ENCODE peak calls at places on chromosomes 6 and 20, in five cellular contexts. A is left ventricle myocardium inferior, X is heart right ventricle, U is fibroblast of pulmonary artery, H is HFF-Myc. T is an unnamed sample.

GRCh38 chr20:1434571-1435336 is 31.9 kb downstream of the NSFL1C start:
- DNase-seq in A (no peak), X (no peak), U (peak), H (peak), T (peak)

GRCh38 chr20:33352258-33353012 is 48.9 kb downstream of the CDK5RAP1 start:
- DNase-seq in A (no peak), X (no peak), U (no peak), H (no peak), T (no peak)

GRCh38 chr6:16335176-16335575 is 96.8 kb downstream of the GMPR start:
- DNase-seq in A (no peak), X (no peak), U (no peak), H (no peak), T (no peak)

GRCh38 chr6:36608788-36609563 is 14.8 kb downstream of the SRSF3 start:
- DNase-seq in A (no peak), X (no peak), U (no peak), H (no peak), T (peak)

GRCh38 chr6:12363651-12364381 is 73.7 kb downstream of the EDN1 start:
- DNase-seq in A (no peak), X (no peak), U (no peak), H (no peak), T (no peak)

GRCh38 chr6:3869632-3870527 is 20.7 kb downstream of the FAM50B start:
- DNase-seq in A (no peak), X (no peak), U (no peak), H (no peak), T (no peak)

GRCh38 chr20:19934792-19935491 is 82.2 kb upstream of the NAA20 start:
- DNase-seq in A (peak), X (peak), U (no peak), H (no peak), T (no peak)

GRCh38 chr6:82178084-82178758 is 69.3 kb downstream of the IBTK start:
- DNase-seq in A (no peak), X (no peak), U (peak), H (peak), T (no peak)

GRCh38 chr6:148758492-148758891 is 11.7 kb downstream of the UST start:
- DNase-seq in A (no peak), X (no peak), U (no peak), H (no peak), T (peak)

GRCh38 chr20:4027590-4028265 is 12.4 kb upstream of the RNF24 start:
- DNase-seq in A (no peak), X (no peak), U (no peak), H (no peak), T (no peak)

GRCh38 chr20:5100684-5101347 is 18.9 kb downstream of the PCNA start:
- DNase-seq in A (peak), X (peak), U (peak), H (peak), T (peak)

GRCh38 chr6:10429638-10430427 is 15.0 kb upstream of the TFAP2A start:
- DNase-seq in A (no peak), X (no peak), U (peak), H (no peak), T (peak)

DNA sequence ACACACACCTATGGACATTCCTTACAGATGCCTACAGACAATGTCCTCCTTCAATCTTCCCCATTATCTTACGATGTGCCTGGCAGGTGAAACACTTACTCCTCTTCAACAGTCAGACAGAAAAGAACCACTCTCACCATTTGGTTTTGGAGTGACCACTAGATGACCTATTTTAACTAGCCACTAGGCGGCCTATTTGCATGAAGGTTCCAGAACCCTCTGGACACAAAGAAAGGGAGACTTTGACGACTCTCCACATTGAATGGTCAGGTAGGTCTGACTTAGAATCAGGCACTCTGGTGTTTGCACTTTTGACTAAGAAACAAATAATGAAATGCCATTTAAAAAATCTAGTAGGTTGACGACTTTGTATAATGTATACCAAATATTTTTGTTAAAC is 42.0 kb downstream of the PNLDC1 start:
- DNase-seq in A (no peak), X (no peak), U (peak), H (no peak), T (peak)
- TF ChIP-seq CTCF in A (peak), X (peak), U (peak), H (peak), T (peak)

GRCh38 chr6:108115598-108116058 is 41.1 kb upstream of the OSTM1 start:
- DNase-seq in A (peak), X (peak), U (peak), H (no peak), T (peak)

GRCh38 chr6:108116781-108117426 is 42.4 kb upstream of the OSTM1 start:
- DNase-seq in A (no peak), X (no peak), U (no peak), H (no peak), T (no peak)

GRCh38 chr6:108116424-108116780 is 41.9 kb upstream of the OSTM1 start:
- DNase-seq in A (no peak), X (no peak), U (no peak), H (no peak), T (no peak)

GRCh38 chr6:108113557-108114519 is 39.3 kb upstream of the OSTM1 start:
- DNase-seq in A (peak), X (no peak), U (peak), H (no peak), T (peak)

GRCh38 chr6:108114861-108115597 is 40.5 kb upstream of the OSTM1 start:
- DNase-seq in A (peak), X (peak), U (peak), H (no peak), T (peak)
- H3K4me3 ChIP-seq in A (peak), X (peak), U (peak), H (peak), T (no peak)

GRCh38 chr20:36493013-36493800 is 48.1 kb upstream of the MYL9 start:
- DNase-seq in A (no peak), X (no peak), U (no peak), H (no peak), T (no peak)
- TF ChIP-seq CTCF in A (peak), X (peak), U (peak), H (peak), T (peak)

DNA sequence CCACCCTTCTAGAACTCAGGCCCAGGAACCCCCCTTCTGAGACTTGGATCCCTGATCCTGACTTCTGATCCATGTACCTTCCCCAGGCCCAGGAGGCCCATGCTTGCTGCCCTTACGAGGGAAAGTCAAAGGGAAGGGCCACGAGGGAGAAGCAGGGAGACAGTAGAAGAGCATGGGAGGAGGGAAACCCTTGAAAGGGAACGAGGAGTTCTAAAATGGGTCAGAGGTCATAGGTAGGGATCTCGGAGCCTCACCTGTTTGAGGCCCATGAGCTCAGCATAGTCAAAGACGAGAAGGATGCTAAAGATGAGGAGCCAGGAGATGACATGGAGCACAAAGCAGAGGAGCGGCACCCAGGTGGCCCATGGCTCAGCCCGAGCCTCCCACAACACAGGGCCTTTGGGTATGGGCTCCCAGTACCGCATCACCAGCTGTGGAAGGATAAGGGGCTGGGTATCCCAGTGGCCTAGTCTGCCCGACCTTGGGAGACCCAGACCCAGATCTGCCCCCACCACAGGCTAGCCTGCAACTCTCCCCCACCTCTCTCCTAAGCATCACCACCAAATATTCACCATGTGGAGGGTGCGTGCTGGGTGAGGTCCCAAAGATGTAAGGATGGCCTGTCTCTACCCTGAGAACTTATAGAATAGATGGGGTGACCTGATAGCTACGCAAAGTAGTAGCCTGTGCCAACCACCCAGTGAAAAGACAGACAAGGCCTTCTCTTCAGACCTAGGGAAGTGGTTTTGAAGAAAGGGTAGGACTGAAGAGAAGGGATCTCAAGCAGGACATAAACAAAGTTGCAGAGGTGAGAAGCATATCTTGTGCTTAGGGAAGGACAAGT is 1.5 kb downstream of the NRM start:
- DNase-seq in A (peak), X (no peak), U (no peak), H (no peak), T (no peak)
- H3K4me3 ChIP-seq in A (peak), X (peak), U (no peak), H (peak), T (no peak)

GRCh38 chr6:133632206-133632605 is 256.7 kb upstream of the TCF21 start:
- DNase-seq in A (no peak), X (no peak), U (peak), H (no peak), T (peak)

GRCh38 chr6:133634474-133634873 is 254.4 kb upstream of the TCF21 start:
- DNase-seq in A (no peak), X (no peak), U (no peak), H (no peak), T (no peak)

GRCh38 chr6:133630651-133631050 is 258.3 kb upstream of the TCF21 start:
- DNase-seq in A (no peak), X (no peak), U (no peak), H (no peak), T (no peak)

GRCh38 chr6:133632906-133633305 is 256.0 kb upstream of the TCF21 start:
- DNase-seq in A (no peak), X (no peak), U (no peak), H (no peak), T (no peak)

DNA sequence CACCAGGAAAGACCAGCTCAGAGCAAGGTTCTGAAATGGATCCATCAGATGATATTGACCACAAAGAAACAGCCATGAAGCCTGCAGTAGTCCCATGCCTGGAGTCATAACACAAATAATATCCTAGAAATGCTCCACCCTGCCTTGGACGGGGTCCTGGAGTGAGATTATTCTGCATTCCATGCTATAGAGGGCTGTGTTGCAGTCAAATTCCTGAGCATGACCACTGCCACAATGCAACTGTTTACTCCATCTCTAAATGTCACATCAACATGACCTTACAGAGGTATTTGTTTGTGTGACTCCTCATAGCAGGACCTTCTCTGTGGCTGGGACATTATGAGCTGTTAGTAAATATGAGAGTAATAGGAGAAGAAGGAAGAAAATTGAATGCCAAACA is 257.5 kb upstream of the TCF21 start:
- DNase-seq in A (no peak), X (no peak), U (peak), H (no peak), T (peak)
- TF ChIP-seq CTCF in A (no peak), X (no peak), U (peak), H (no peak), T (peak)

GRCh38 chr6:53888931-53889330 is 94.1 kb downstream of the LRRC1 start:
- DNase-seq in A (no peak), X (no peak), U (no peak), H (no peak), T (no peak)

GRCh38 chr6:53896237-53896636 is 101.4 kb downstream of the LRRC1 start:
- DNase-seq in A (no peak), X (no peak), U (peak), H (no peak), T (peak)

GRCh38 chr6:53892707-53893106 is 97.9 kb downstream of the LRRC1 start:
- DNase-seq in A (no peak), X (no peak), U (no peak), H (no peak), T (no peak)

GRCh38 chr6:53898026-53898795 is 103.4 kb downstream of the LRRC1 start:
- DNase-seq in A (no peak), X (no peak), U (peak), H (no peak), T (no peak)

GRCh38 chr6:53894086-53894485 is 99.3 kb downstream of the LRRC1 start:
- DNase-seq in A (no peak), X (no peak), U (peak), H (no peak), T (peak)
- H3K4me3 ChIP-seq in A (no peak), X (no peak), U (no peak), H (no peak), T (no peak)

DNA sequence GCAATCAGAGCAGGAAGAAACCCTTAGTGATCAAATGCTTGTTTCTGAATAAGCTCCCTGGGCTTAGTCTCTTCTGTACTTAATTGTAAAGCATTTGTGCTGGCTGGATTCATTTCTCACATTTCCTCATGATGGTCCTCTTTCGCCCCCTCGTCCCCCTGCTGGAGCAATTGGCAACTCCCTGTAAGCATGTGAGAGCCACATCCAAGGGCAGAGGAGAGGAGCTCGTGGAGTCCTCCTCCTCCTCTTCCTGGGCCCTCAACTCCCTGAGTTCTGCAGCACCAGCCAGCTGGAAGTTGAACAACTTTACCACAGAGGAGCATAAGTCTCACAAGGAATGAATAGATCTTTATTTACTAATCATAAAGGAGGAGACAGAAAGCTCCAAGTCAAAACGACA is 12.6 kb downstream of the ANKEF1 start:
- DNase-seq in A (no peak), X (no peak), U (peak), H (no peak), T (peak)
- TF ChIP-seq CTCF in A (no peak), X (no peak), U (peak), H (peak), T (peak)

DNA sequence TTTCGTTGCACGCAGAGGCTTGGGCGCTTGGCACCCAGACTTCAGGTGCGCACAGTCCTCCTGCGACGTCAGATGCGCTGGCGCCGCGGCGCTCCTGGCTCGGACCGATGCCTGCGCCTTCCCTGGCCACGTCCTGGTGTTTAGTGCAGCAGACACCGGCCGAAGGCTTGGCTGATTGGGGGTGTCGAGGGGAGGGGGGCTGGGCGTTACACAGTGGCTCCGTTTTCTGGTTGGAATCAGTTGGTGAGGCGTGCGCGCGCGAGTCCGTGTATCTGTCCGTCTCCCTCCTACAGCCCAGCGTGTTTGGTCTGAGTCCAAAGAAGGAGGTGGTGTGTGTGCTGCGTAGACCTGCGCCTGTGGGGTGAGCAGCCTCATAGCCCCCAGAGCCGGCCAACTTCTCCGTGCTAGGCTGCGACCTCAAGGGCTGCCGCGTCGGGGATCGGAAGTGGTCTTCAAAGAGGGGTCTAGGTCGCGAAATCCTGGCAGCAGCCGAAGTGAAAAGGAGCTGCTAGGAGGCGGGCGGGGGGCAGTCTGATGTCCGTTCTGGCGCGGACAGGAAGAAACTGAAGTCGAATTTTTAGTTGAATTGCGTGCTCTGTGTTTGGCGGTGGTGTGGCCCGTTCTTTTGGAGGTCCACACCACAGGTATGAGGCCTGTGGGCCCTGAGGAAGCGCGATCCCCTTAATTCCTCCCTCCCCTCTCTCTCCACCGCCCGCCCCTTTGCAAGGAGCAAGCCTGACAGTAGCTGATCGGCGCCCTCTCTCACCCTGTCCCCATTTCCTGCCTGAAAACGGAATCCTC is 1.6 kb downstream of the SYNDIG1 start:
- DNase-seq in A (no peak), X (no peak), U (no peak), H (no peak), T (peak)
- H3K4me3 ChIP-seq in A (peak), X (peak), U (no peak), H (no peak), T (peak)

GRCh38 chr6:52363222-52363867 is 1.4 kb downstream of the PAQR8 start:
- DNase-seq in A (no peak), X (no peak), U (no peak), H (no peak), T (peak)

GRCh38 chr6:52361347-52361944 is 505 bp upstream of the PAQR8 start:
- DNase-seq in A (peak), X (peak), U (no peak), H (no peak), T (no peak)

GRCh38 chr6:52362443-52363221 is 681 bp downstream of the PAQR8 start:
- DNase-seq in A (peak), X (peak), U (no peak), H (no peak), T (peak)

GRCh38 chr6:52360601-52361346 is 1.2 kb upstream of the PAQR8 start:
- DNase-seq in A (no peak), X (no peak), U (no peak), H (no peak), T (peak)

GRCh38 chr6:52361945-52362442 is at the start of gene PAQR8:
- DNase-seq in A (peak), X (peak), U (peak), H (no peak), T (peak)
- TF ChIP-seq CTCF in A (peak), X (no peak), U (no peak), H (no peak), T (no peak)